ENCODE peak calls at places on chromosomes 11 and 22, in six cellular contexts. M, N, C, R, J and E are unnamed samples.

GRCh38 chr11:9753031-9753430 is 89.2 kb downstream of the SWAP70 start:
- DNase-seq in M (no peak), N (no peak), C (peak), R (no peak), J (no peak), E (no peak)

GRCh38 chr11:79610678-79611077 is 169.8 kb upstream of the TENM4 start:
- DNase-seq in M (peak), N (no peak), C (no peak), R (no peak), J (no peak), E (no peak)

GRCh38 chr22:46038174-46038487 is 61.2 kb upstream of the WNT7B start:
- DNase-seq in M (no peak), N (no peak), C (no peak), R (no peak), J (no peak), E (no peak)

GRCh38 chr11:128981254-128981653 is 38.6 kb upstream of the TP53AIP1 start:
- DNase-seq in M (no peak), N (no peak), C (no peak), R (no peak), J (no peak), E (no peak)

GRCh38 chr11:134275534-134276395 is at the start of gene GLB1L3:
- DNase-seq in M (peak), N (peak), C (no peak), R (peak), J (peak), E (peak)

GRCh38 chr11:64415286-64415685 is 56.3 kb downstream of the RPS6KA4 start:
- DNase-seq in M (peak), N (no peak), C (no peak), R (peak), J (no peak), E (no peak)

GRCh38 chr11:67307545-67308001 is 4.2 kb downstream of the SSH3 start:
- DNase-seq in M (no peak), N (no peak), C (no peak), R (peak), J (peak), E (no peak)

GRCh38 chr22:31102441-31103081 is 4.8 kb downstream of the SELENOM start:
- DNase-seq in M (no peak), N (no peak), C (peak), R (no peak), J (no peak), E (no peak)

GRCh38 chr11:124329787-124330478 is 9.9 kb upstream of the OR8D2 start:
- DNase-seq in M (no peak), N (no peak), C (no peak), R (no peak), J (no peak), E (no peak)

GRCh38 chr11:35529971-35530495 is 4.6 kb upstream of the PAMR1 start:
- DNase-seq in M (no peak), N (no peak), C (peak), R (no peak), J (peak), E (no peak)

GRCh38 chr11:70399681-70400112 is 1.4 kb downstream of the CTTN start:
- DNase-seq in M (peak), N (no peak), C (peak), R (peak), J (no peak), E (no peak)

GRCh38 chr11:47060807-47061206 is 115.9 kb downstream of the ARFGAP2 start:
- DNase-seq in M (no peak), N (no peak), C (peak), R (no peak), J (no peak), E (no peak)

GRCh38 chr22:46068908-46069481 is 81.3 kb upstream of the PPARA start:
- DNase-seq in M (no peak), N (no peak), C (peak), R (no peak), J (no peak), E (no peak)

GRCh38 chr11:14775897-14776296 is 116.1 kb downstream of the CYP2R1 start:
- DNase-seq in M (no peak), N (no peak), C (no peak), R (no peak), J (no peak), E (no peak)

GRCh38 chr11:7918141-7918540 is 12.9 kb downstream of the OR10A6 start:
- DNase-seq in M (no peak), N (no peak), C (no peak), R (no peak), J (no peak), E (no peak)

GRCh38 chr11:56394381-56394780 is 18.1 kb upstream of the OR5AL1 start:
- DNase-seq in M (no peak), N (no peak), C (no peak), R (no peak), J (no peak), E (no peak)

GRCh38 chr11:46254135-46254491 is 23.3 kb upstream of the CREB3L1 start:
- DNase-seq in M (no peak), N (no peak), C (no peak), R (no peak), J (no peak), E (no peak)

GRCh38 chr11:1036931-1037330 is 413 bp upstream of the MUC6 start:
- DNase-seq in M (no peak), N (no peak), C (no peak), R (no peak), J (no peak), E (peak)

GRCh38 chr11:19820100-19820499 is 107.5 kb downstream of the NAV2 start:
- DNase-seq in M (no peak), N (no peak), C (peak), R (no peak), J (no peak), E (no peak)

GRCh38 chr11:10322830-10323792 is 18.2 kb downstream of the ADM start:
- DNase-seq in M (peak), N (no peak), C (peak), R (peak), J (peak), E (peak)